ENCODE peak calls at places on chromosome 4, in nine cellular contexts. M is AG04449, Q is NCI-H1417, Y is DMS153, S is right lobe of liver, R is GM12892, T is astrocyte of the spinal cord, I is stromal cell of bone marrow, H is endothelial cell of umbilical vein. O is an unnamed sample.
A peak's percentile ranks its signal among the peaks of the same experiment; 100 is the strongest.

GRCh38 chr4:147799986-147800555 is 68.2 kb downstream of the ARHGAP10 start:
- DNase-seq in Y (no peak), R (peak; percentile 38), I (no peak), Q (no peak), M (no peak), T (peak; percentile 59), H (no peak), S (no peak), O (no peak)

GRCh38 chr4:108477527-108478108 is 142.8 kb upstream of the RPL34 start:
- DNase-seq in S (no peak), Y (no peak), T (no peak), M (no peak), H (no peak), R (no peak), Q (no peak), I (no peak), O (no peak)

GRCh38 chr4:1447676-1448588 is 41.7 kb upstream of the NKX1-1 start:
- DNase-seq in Y (no peak), H (no peak), Q (no peak), I (no peak), T (no peak), S (peak; percentile 34), R (no peak), M (no peak), O (no peak)

GRCh38 chr4:140234697-140235060 is 80.7 kb upstream of the MAML3 start:
- DNase-seq in S (no peak), H (no peak), I (no peak), R (no peak), Y (no peak), M (no peak), T (no peak), Q (no peak), O (no peak)

GRCh38 chr4:81380364-81380853 is 91.3 kb downstream of the RASGEF1B start:
- DNase-seq in H (no peak), S (no peak), M (no peak), I (no peak), T (no peak), Q (peak; percentile 48), Y (no peak), R (no peak), O (no peak)

GRCh38 chr4:176660561-176660960 is 132.2 kb downstream of the VEGFC start:
- DNase-seq in R (no peak), T (no peak), M (no peak), H (no peak), Q (no peak), I (no peak), Y (no peak), S (no peak), O (no peak)

GRCh38 chr4:7660176-7660540 is 225.4 kb upstream of the PSAPL1 start:
- DNase-seq in S (no peak), H (no peak), M (no peak), Y (no peak), R (no peak), Q (no peak), T (no peak), I (no peak), O (no peak)

GRCh38 chr4:59307609-59308008 is 1892.5 kb upstream of the ADGRL3 start:
- DNase-seq in M (no peak), Y (no peak), S (no peak), I (no peak), R (no peak), T (no peak), Q (no peak), H (no peak), O (no peak)

GRCh38 chr4:76691767-76692689 is 205.9 kb downstream of the SOWAHB start:
- DNase-seq in H (no peak), Y (no peak), I (no peak), S (no peak), Q (no peak), T (peak; percentile 45), M (no peak), R (no peak), O (no peak)

GRCh38 chr4:113389160-113389559 is 339.7 kb downstream of the ANK2 start:
- DNase-seq in I (no peak), T (no peak), S (no peak), M (no peak), Y (no peak), H (no peak), Q (no peak), R (no peak), O (no peak)

GRCh38 chr4:83639849-83640493 is 104.1 kb downstream of the GPAT3 start:
- DNase-seq in R (peak; percentile 24), T (peak; percentile 80), I (peak; percentile 59), M (no peak), Y (peak; percentile 41), Q (peak; percentile 43), S (no peak), H (peak; percentile 78), O (no peak)

GRCh38 chr4:8113611-8114343 is 44.8 kb downstream of the ABLIM2 start:
- DNase-seq in R (no peak), Q (no peak), I (no peak), S (peak; percentile 50), H (no peak), Y (no peak), T (no peak), M (no peak), O (no peak)

GRCh38 chr4:25085621-25086020 is 54.9 kb upstream of the LGI2 start:
- DNase-seq in H (no peak), S (no peak), R (no peak), Y (no peak), M (no peak), Q (no peak), T (no peak), I (peak; percentile 13), O (no peak)

GRCh38 chr4:151745727-151746231 is 15.0 kb downstream of the GATB start:
- DNase-seq in T (peak; percentile 19), R (no peak), I (no peak), Y (no peak), H (no peak), M (no peak), S (no peak), Q (no peak), O (no peak)

GRCh38 chr4:173415092-173415491 is 16.2 kb upstream of the SCRG1 start:
- DNase-seq in S (no peak), H (no peak), T (no peak), I (no peak), R (no peak), M (no peak), Q (no peak), Y (no peak), O (no peak)

GRCh38 chr4:107035711-107036601 is at the start of gene DKK2:
- DNase-seq in Q (peak; percentile 53), R (peak; percentile 6), M (no peak), T (peak; percentile 36), I (no peak), S (no peak), Y (no peak), H (peak; percentile 20), O (no peak)

GRCh38 chr4:161952382-161952781 is 211.4 kb downstream of the FSTL5 start:
- DNase-seq in H (peak; percentile 47), R (no peak), I (no peak), S (no peak), Y (no peak), Q (no peak), M (no peak), T (no peak), O (no peak)

GRCh38 chr4:170399894-170400293 is 310.1 kb upstream of the AADAT start:
- DNase-seq in S (no peak), H (no peak), R (no peak), T (no peak), Y (no peak), Q (no peak), M (no peak), I (no peak), O (no peak)

GRCh38 chr4:147019061-147019460 is 73.4 kb upstream of the TTC29 start:
- DNase-seq in R (no peak), H (peak; percentile 62), S (peak; percentile 60), M (no peak), I (peak; percentile 47), Y (no peak), T (peak; percentile 60), Q (peak; percentile 30), O (no peak)